ENCODE peak calls at places on chromosomes 2 and 18, in ten cellular contexts. T is MCF 10A, A is dorsolateral prefrontal cortex, O is uterus, R is DND-41, G is BJ, F is heart left ventricle, H is K562, I is IMR-90, L is transverse colon. K is an unnamed sample.

GRCh38 chr2:1147873-1148612 is 197.4 kb downstream of the SNTG2 start:
- DNase-seq in I (no peak), R (no peak), O (no peak), A (no peak), L (no peak), G (no peak), F (no peak), T (no peak), H (no peak), K (no peak)

GRCh38 chr18:65215865-65216466 is 534.8 kb upstream of the CDH7 start:
- DNase-seq in G (no peak), H (no peak), O (no peak), A (no peak), L (no peak), R (no peak), T (no peak), I (no peak), F (no peak), K (no peak)

GRCh38 chr2:236352761-236353593 is 88.8 kb upstream of the ASB18 start:
- DNase-seq in T (peak), A (peak), H (peak), I (peak), R (peak), L (no peak), G (no peak), O (no peak), F (no peak), K (peak)

GRCh38 chr2:24830351-24830750 is 37.1 kb downstream of the CENPO start:
- DNase-seq in L (peak), A (no peak), F (no peak), I (peak), R (no peak), O (no peak), H (no peak), G (no peak), T (peak), K (peak)

GRCh38 chr18:27413495-27414401 is 228.6 kb upstream of the CHST9 start:
- DNase-seq in T (peak), F (peak), I (no peak), H (no peak), O (peak), G (no peak), R (no peak), A (no peak), L (no peak), K (peak)

GRCh38 chr2:84641016-84641415 is 124.7 kb downstream of the DNAH6 start:
- DNase-seq in T (no peak), I (no peak), L (no peak), O (no peak), H (no peak), G (no peak), A (no peak), R (no peak), F (no peak), K (no peak)

GRCh38 chr2:173713904-173714555 is 251.1 kb downstream of the SP3 start:
- DNase-seq in L (no peak), R (no peak), O (no peak), T (no peak), F (no peak), A (no peak), H (no peak), I (no peak), G (no peak), K (peak)

GRCh38 chr2:203498161-203498560 is 36.9 kb downstream of the RAPH1 start:
- DNase-seq in T (peak), L (no peak), F (no peak), A (no peak), H (no peak), R (no peak), G (peak), O (no peak), I (peak), K (peak)

GRCh38 chr18:48728204-48728833 is 189.5 kb downstream of the CTIF start:
- DNase-seq in A (no peak), T (peak), F (peak), O (peak), G (peak), I (peak), R (no peak), H (no peak), L (no peak), K (peak)

GRCh38 chr2:20125616-20126015 is 74.2 kb upstream of the LAPTM4A start:
- DNase-seq in A (no peak), F (no peak), R (no peak), I (no peak), O (no peak), H (no peak), L (no peak), T (no peak), G (no peak), K (no peak)

GRCh38 chr2:39642054-39642742 is 23.5 kb upstream of the TMEM178A start:
- DNase-seq in H (no peak), F (no peak), R (no peak), A (peak), I (peak), L (no peak), T (peak), O (no peak), G (no peak), K (peak)

GRCh38 chr2:225272173-225272572 is 127.3 kb upstream of the NYAP2 start:
- DNase-seq in F (no peak), H (no peak), G (no peak), R (no peak), I (no peak), O (no peak), T (peak), A (no peak), L (no peak), K (peak)

GRCh38 chr2:225270053-225270452 is 129.5 kb upstream of the NYAP2 start:
- DNase-seq in A (no peak), T (no peak), I (no peak), F (no peak), L (no peak), R (no peak), G (no peak), H (no peak), O (no peak), K (no peak)

GRCh38 chr2:225274751-225275150 is 124.8 kb upstream of the NYAP2 start:
- DNase-seq in I (peak), L (no peak), A (no peak), T (peak), R (no peak), F (no peak), G (no peak), O (no peak), H (no peak), K (peak)

GRCh38 chr2:225275443-225275842 is 124.1 kb upstream of the NYAP2 start:
- DNase-seq in A (no peak), H (no peak), G (no peak), R (no peak), I (no peak), L (no peak), F (no peak), O (no peak), T (no peak), K (no peak)

DNA sequence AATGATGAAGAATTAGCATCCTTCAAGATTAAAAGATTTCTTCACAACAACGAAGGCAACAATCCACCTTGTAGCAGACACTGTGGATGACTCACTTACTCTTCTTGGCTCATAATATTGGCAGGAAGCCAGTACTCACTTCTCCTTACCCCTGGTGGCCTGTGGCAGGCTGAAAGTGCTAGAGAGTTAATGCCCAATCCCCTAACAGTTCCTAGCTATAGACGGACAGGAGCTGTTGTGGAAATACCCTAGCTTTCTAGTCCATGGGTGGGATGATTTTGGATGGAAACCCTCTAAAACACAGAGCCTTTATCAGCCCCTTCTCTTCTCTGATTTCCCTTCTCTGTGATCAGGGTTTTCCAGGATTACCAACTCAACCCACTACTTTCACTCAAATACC is 128.6 kb upstream of the NYAP2 start:
- DNase-seq in A (no peak), T (peak), G (no peak), F (no peak), I (peak), R (no peak), H (no peak), O (no peak), L (no peak), K (peak)
- TF ChIP-seq CTCF in A (no peak), T (peak), G (no peak), F (no peak), I (no peak), R (no peak), H (no peak), O (no peak), L (no peak), K (peak)

GRCh38 chr18:45571161-45571560 is 44.1 kb upstream of the SLC14A2 start:
- DNase-seq in G (no peak), I (no peak), O (no peak), A (no peak), R (no peak), H (no peak), F (no peak), T (no peak), L (no peak), K (no peak)

GRCh38 chr18:45569566-45569965 is 45.7 kb upstream of the SLC14A2 start:
- DNase-seq in I (no peak), G (no peak), F (peak), L (no peak), O (no peak), H (no peak), A (no peak), R (no peak), T (no peak), K (no peak)

GRCh38 chr18:45567123-45567522 is 48.2 kb upstream of the SLC14A2 start:
- DNase-seq in L (no peak), O (peak), F (peak), I (peak), T (no peak), G (no peak), A (no peak), H (no peak), R (no peak), K (no peak)

GRCh38 chr18:45568017-45568416 is 47.3 kb upstream of the SLC14A2 start:
- DNase-seq in I (no peak), F (no peak), T (no peak), H (no peak), A (no peak), R (no peak), G (no peak), L (no peak), O (no peak), K (no peak)

DNA sequence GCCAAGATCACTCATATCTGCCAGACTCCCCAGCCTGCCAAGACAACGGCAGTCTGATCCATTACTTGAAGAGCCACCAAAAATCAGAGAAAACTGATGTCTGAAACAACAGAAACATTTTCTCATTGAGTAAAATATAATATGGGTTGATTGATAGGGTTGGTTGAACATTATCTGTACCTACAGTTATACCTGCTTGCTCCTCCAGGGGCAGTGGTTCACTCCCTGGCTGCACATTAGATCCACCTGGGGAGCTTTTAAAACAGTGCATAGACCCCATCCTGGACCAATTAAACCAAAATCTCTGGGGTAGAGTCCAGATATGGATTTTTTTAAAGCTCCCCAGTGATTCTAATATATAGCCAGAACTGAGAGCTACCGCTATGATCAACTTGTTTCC is 43.6 kb upstream of the SLC14A2 start:
- DNase-seq in I (no peak), R (no peak), H (peak), A (no peak), T (no peak), O (no peak), F (no peak), L (no peak), G (no peak), K (peak)
- TF ChIP-seq CTCF in I (no peak), R (peak), H (no peak), A (no peak), T (no peak), O (no peak), F (peak), L (peak), G (peak), K (peak)

DNA sequence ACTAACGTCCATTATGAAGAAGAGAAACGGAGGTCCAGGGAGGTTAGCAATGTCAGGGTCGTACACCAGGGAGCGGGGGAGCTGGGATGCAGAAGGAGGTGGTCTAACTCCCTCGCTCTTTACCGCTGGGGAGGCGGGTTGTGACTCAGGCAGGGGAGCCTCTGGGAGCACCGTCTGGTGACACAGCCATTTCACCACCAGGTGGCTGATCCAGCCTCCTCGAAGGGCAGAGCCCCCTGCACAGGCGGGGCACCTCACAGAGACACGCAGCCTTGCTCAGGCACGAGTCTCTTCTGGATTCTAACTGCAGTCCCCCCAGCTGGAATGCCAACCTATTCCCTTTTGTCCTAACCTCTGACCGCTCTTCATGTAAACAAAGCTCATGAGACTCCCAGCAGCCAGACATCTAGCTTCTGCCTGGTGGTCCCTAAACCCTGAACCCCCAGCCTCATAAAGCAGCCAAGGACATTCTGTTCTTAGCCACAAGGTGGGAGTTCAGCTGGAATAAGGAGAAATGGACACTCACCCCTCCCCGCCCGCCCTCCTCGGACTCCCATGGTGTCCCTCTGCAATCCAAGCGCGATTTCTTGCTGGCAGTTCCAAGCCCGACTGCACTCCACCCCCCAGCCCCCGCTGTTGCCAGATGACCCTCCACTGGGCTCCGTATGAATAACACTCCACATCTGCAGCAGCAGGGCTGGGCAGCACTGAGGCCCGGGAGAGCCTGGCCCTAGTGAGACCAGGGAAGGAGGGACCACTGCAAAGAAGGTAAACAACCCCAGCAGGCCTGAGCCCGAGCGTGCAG is 84.4 kb downstream of the TNS1 start:
- DNase-seq in A (no peak), I (peak), O (no peak), F (peak), R (no peak), L (no peak), H (peak), G (no peak), T (no peak), K (no peak)
- TF ChIP-seq CTCF in A (no peak), I (peak), O (peak), F (peak), R (peak), L (no peak), H (peak), G (no peak), T (no peak), K (peak)

GRCh38 chr2:177244244-177244771 is 20.2 kb downstream of the NFE2L2 start:
- DNase-seq in F (no peak), R (no peak), A (no peak), H (no peak), I (no peak), T (no peak), L (no peak), O (no peak), G (no peak), K (no peak)

GRCh38 chr2:177243073-177243472 is 21.5 kb downstream of the NFE2L2 start:
- DNase-seq in I (no peak), G (no peak), R (no peak), T (no peak), L (no peak), A (no peak), H (no peak), F (no peak), O (no peak), K (no peak)

GRCh38 chr2:177241771-177242135 is 22.8 kb downstream of the NFE2L2 start:
- DNase-seq in A (no peak), F (no peak), O (no peak), H (no peak), L (no peak), I (no peak), T (no peak), G (no peak), R (no peak), K (no peak)

GRCh38 chr2:177243476-177243875 is 21.1 kb downstream of the NFE2L2 start:
- DNase-seq in L (no peak), F (no peak), I (no peak), G (no peak), O (no peak), A (no peak), T (no peak), R (no peak), H (no peak), K (no peak)

DNA sequence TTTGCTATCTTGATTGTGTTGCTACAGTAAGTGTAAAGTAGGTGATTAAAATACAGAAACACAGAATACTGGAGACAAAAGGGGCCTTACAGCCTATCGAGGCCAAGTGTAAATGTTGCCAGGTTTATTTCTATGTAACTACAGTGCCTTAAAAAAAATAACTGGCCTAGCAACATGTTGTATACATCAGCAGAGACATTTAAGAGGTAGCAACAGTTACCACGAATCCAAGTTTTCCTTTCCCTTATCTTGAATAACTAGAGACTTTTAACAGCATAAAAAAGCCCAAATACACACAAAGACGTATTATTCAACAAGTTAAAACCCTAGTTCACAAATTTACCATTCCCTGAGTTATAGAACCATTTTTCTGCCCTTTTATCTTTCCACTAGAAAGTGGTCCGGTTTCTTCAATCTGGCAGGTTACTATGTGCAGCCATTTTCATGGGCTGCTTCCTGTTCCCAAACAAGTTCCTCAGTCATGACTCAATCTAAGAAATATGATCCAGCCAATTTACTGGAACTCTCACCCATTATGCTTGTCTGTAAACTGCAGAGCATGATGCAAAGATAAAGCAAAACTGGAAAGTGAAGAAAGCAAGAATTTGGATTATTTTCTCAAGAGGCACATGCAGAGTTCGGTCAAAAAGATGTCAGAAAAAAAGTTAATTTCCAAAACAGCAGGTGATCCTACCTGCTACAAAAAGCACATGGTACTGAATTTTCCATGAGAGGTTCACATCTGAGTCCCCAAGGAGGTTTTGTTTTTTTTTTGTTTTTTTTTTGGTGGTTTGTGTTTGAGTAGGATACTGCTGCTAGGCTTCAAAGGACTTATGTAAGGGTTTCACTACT is 22.2 kb downstream of the NFE2L2 start:
- DNase-seq in A (no peak), L (no peak), G (peak), I (peak), F (no peak), O (no peak), R (no peak), T (peak), H (peak), K (peak)
- TF ChIP-seq CTCF in A (no peak), L (no peak), G (no peak), I (no peak), F (no peak), O (no peak), R (no peak), T (no peak), H (no peak), K (no peak)

GRCh38 chr18:62245177-62245576 is 58.1 kb downstream of the RELCH start:
- DNase-seq in O (no peak), T (no peak), I (no peak), F (no peak), H (no peak), A (no peak), L (no peak), G (no peak), R (no peak), K (no peak)

GRCh38 chr18:62242955-62243354 is 55.9 kb downstream of the RELCH start:
- DNase-seq in L (no peak), O (no peak), H (no peak), I (peak), G (no peak), T (no peak), F (no peak), R (no peak), A (no peak), K (peak)

GRCh38 chr18:62248313-62248712 is 61.3 kb downstream of the RELCH start:
- DNase-seq in G (no peak), O (no peak), A (no peak), R (no peak), T (no peak), I (no peak), F (no peak), L (no peak), H (no peak), K (no peak)

GRCh38 chr18:62249478-62250097 is 62.5 kb downstream of the RELCH start:
- DNase-seq in R (peak), A (peak), H (peak), T (peak), G (no peak), L (peak), O (peak), I (peak), F (peak), K (peak)

DNA sequence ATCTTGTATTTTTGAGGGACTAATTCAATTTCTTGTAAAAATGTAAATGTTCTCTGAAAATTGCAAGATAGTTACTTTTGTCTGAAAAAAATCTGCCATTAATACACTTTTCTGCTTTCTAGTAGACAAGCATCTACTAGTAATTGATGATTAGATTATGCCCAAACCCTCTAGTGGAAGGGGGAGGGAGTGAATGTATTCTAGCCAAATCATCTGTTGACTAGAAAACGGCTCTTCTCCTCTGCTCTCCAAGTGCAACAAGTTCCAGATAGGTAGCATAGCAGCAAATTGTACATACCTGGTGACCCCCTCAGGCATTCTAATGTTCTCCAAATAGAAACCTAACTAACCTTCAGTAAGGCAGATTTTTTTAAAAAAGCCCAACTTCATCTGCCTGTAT is 58.6 kb downstream of the RELCH start:
- DNase-seq in G (no peak), I (no peak), L (no peak), F (no peak), R (no peak), T (no peak), O (no peak), A (no peak), H (no peak), K (no peak)
- TF ChIP-seq CTCF in G (peak), I (no peak), L (no peak), F (no peak), R (no peak), T (no peak), O (no peak), A (no peak), H (no peak), K (peak)

K was measured in bronchial epithelial cell.